ENCODE peak calls at places on chromosomes 3 and 15, in seven cellular contexts. L is CD4-positive, alpha-beta T cell; S is psoas muscle; F is OCI-LY7; P is BJ; A is glutamatergic neuron; K is AG09309. H is an unnamed sample.

GRCh38 chr3:8157640-8158039 is 344.0 kb upstream of the LMCD1 start:
- DNase-seq in L (no peak), P (no peak), K (no peak), F (no peak), S (no peak), A (no peak), H (no peak)

GRCh38 chr15:38461089-38461833 is 7.3 kb downstream of the FAM98B start:
- DNase-seq in F (no peak), S (no peak), L (no peak), A (no peak), K (no peak), P (no peak), H (no peak)

GRCh38 chr3:184261270-184262165 is at the start of gene CAMK2N2:
- DNase-seq in K (no peak), L (no peak), F (peak), P (no peak), A (peak), S (peak), H (peak)

GRCh38 chr3:177753498-177754155 is 556.3 kb upstream of the TBL1XR1 start:
- DNase-seq in L (no peak), S (peak), F (no peak), K (no peak), A (no peak), P (no peak), H (no peak)

GRCh38 chr15:90143176-90143655 is 40.9 kb upstream of the IDH2 start:
- DNase-seq in S (peak), A (peak), F (peak), L (peak), P (no peak), K (no peak), H (peak)

GRCh38 chr15:52288051-52288942 is 7.3 kb downstream of the MYO5C start:
- DNase-seq in S (no peak), F (no peak), K (no peak), A (no peak), P (no peak), L (no peak), H (no peak)

GRCh38 chr15:100703671-100704070 is 101.3 kb downstream of the ASB7 start:
- DNase-seq in K (no peak), P (no peak), L (no peak), F (no peak), S (no peak), A (no peak), H (no peak)

GRCh38 chr3:175002732-175003143 is 143.6 kb downstream of the NAALADL2 start:
- DNase-seq in F (no peak), A (no peak), S (no peak), L (no peak), K (peak), P (peak), H (no peak)

GRCh38 chr3:177810162-177810623 is 612.9 kb upstream of the TBL1XR1 start:
- DNase-seq in P (peak), L (no peak), K (peak), F (no peak), S (no peak), A (no peak), H (no peak)

GRCh38 chr3:111069974-111070751 is 1.5 kb upstream of the NECTIN3 start:
- DNase-seq in L (no peak), K (no peak), S (peak), F (no peak), P (no peak), A (peak), H (peak)

GRCh38 chr3:183807329-183807728 is 18.0 kb downstream of the MAP6D1 start:
- DNase-seq in P (no peak), L (no peak), F (no peak), K (no peak), A (no peak), S (no peak), H (no peak)

GRCh38 chr3:192122832-192123594 is 604.3 kb downstream of the FGF12 start:
- DNase-seq in A (no peak), P (no peak), S (no peak), K (no peak), F (no peak), L (no peak), H (no peak)

GRCh38 chr3:17585561-17586325 is 156.7 kb downstream of the TBC1D5 start:
- DNase-seq in P (no peak), F (no peak), K (no peak), L (no peak), S (no peak), A (no peak), H (no peak)

GRCh38 chr3:72630614-72631344 is 217.5 kb downstream of the SHQ1 start:
- DNase-seq in S (no peak), K (no peak), L (no peak), P (no peak), F (no peak), A (no peak), H (no peak)

GRCh38 chr3:172692751-172693310 is 18.0 kb downstream of the NCEH1 start:
- DNase-seq in S (no peak), A (no peak), P (no peak), F (peak), L (no peak), K (no peak), H (no peak)

GRCh38 chr3:194350726-194351071 is 429 bp downstream of the CPN2 start:
- DNase-seq in S (no peak), F (no peak), A (no peak), P (no peak), L (no peak), K (no peak), H (no peak)

GRCh38 chr15:29091666-29092065 is 178.0 kb downstream of the NSMCE3 start:
- DNase-seq in K (no peak), P (no peak), F (no peak), L (no peak), A (no peak), S (no peak), H (no peak)

GRCh38 chr3:122092460-122093165 is 37.5 kb downstream of the CD86 start:
- DNase-seq in P (no peak), K (no peak), S (peak), F (peak), A (no peak), L (no peak), H (peak)

GRCh38 chr3:60337421-60337820 is 913.8 kb downstream of the FHIT start:
- DNase-seq in L (no peak), K (no peak), F (no peak), A (no peak), P (no peak), S (no peak), H (no peak)

GRCh38 chr15:67138946-67139855 is 73.8 kb downstream of the SMAD3 start:
- DNase-seq in F (no peak), S (no peak), L (no peak), A (no peak), K (no peak), P (no peak), H (no peak)

GRCh38 chr3:155753038-155753647 is 8.3 kb upstream of the PLCH1 start:
- DNase-seq in L (no peak), A (no peak), K (no peak), P (no peak), F (peak), S (no peak), H (no peak)

GRCh38 chr15:31360843-31361763 is 34.5 kb downstream of the KLF13 start:
- DNase-seq in A (no peak), P (no peak), L (peak), K (no peak), S (no peak), F (peak), H (no peak)

GRCh38 chr3:143287403-143287802 is 167.8 kb downstream of the CHST2 start:
- DNase-seq in S (no peak), K (no peak), L (no peak), A (no peak), P (no peak), F (no peak), H (no peak)
- TF ChIP-seq CTCF in S (no peak), K (no peak), L (no peak), A (no peak), P (no peak), F (no peak), H (no peak)

GRCh38 chr15:27339138-27339537 is 368.2 kb downstream of the GABRG3 start:
- DNase-seq in A (no peak), F (no peak), P (no peak), L (no peak), K (no peak), S (no peak), H (no peak)
- TF ChIP-seq CTCF in A (no peak), F (no peak), P (no peak), L (no peak), K (no peak), S (no peak), H (no peak)

GRCh38 chr15:72588096-72588495 is 66.4 kb upstream of the GOLGA6B start:
- DNase-seq in S (no peak), K (no peak), A (no peak), F (no peak), P (no peak), L (no peak), H (no peak)

GRCh38 chr15:72585025-72585424 is 69.5 kb upstream of the GOLGA6B start:
- DNase-seq in A (no peak), S (no peak), F (no peak), K (no peak), L (no peak), P (no peak), H (no peak)

GRCh38 chr15:72584006-72584405 is 70.5 kb upstream of the GOLGA6B start:
- DNase-seq in S (no peak), L (no peak), K (no peak), F (no peak), P (no peak), A (no peak), H (no peak)

GRCh38 chr15:72590427-72590826 is 64.1 kb upstream of the GOLGA6B start:
- DNase-seq in P (no peak), A (no peak), K (no peak), L (no peak), S (no peak), F (no peak), H (no peak)

GRCh38 chr15:72585659-72586058 is 68.8 kb upstream of the GOLGA6B start:
- DNase-seq in F (no peak), P (no peak), K (no peak), L (no peak), S (no peak), A (no peak), H (no peak)
- TF ChIP-seq CTCF in F (peak), P (peak), K (peak), L (no peak), S (peak), A (no peak), H (no peak)

GRCh38 chr3:161508852-161509477 is 12.4 kb downstream of the OTOL1 start:
- DNase-seq in F (peak), P (no peak), S (no peak), L (no peak), K (no peak), A (no peak), H (no peak)
- TF ChIP-seq CTCF in F (peak), P (peak), S (no peak), L (no peak), K (peak), A (peak), H (peak)

DNA sequence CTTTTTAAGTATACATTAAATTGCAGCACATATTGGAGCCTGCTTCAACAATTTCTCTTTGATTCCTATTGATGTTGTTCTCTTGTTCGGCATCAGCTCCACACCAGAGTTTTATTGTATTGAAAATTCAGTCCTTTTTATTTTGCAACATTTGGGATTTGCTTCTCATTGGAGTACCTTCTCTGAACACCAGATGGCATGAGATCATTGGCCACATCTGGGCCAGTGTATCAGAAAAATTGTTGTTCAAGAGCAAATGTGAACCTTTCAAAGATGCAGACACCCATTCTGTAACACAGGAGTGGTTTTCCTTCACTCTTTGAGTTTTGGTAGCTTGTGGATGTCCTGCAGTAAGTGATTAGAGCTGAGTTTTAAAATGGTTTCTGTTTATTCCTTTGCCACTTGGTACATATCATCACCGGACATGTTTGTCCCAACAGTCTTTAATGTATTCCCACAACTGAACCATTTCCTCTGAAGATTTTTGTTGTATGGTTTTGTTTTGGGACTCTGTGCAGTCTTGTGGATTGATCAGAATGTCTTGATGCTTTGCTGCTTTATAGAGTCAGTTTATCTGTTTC is 96.1 kb downstream of the MCTP2 start:
- DNase-seq in A (no peak), L (no peak), P (no peak), F (peak), S (no peak), K (no peak), H (peak)
- TF ChIP-seq CTCF in A (peak), L (no peak), P (peak), F (peak), S (peak), K (peak), H (peak)

DNA sequence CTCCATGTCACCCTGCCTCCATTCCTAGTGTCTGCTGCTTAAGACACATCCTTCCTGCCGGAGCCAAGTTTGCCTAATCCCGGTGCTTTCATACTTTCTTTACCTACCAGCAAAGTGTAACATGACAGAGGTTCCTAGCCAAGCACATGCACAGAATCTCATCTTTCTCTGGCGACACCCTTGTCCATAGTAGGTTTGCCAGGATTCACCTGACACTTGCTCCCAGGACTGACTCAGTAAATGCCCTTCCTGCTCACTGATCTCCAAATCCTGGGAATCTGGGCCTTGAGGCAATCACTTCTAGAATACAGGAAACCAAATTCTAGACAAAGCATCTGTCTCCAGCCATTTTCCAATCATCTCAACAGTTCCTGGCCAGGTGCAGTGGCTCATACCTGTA is 10.2 kb upstream of the NR2E3 start:
- DNase-seq in F (no peak), K (no peak), A (no peak), P (no peak), S (no peak), L (no peak), H (no peak)
- TF ChIP-seq CTCF in F (no peak), K (no peak), A (no peak), P (no peak), S (no peak), L (no peak), H (no peak)

GRCh38 chr15:79340315-79340602 is 29.3 kb downstream of the TMED3 start:
- DNase-seq in K (no peak), L (no peak), P (no peak), F (no peak), S (no peak), A (no peak), H (no peak)
- TF ChIP-seq CTCF in K (no peak), L (no peak), P (no peak), F (peak), S (no peak), A (no peak), H (no peak)

GRCh38 chr3:169362872-169363271 is 300.6 kb downstream of the MECOM start:
- DNase-seq in K (no peak), L (no peak), S (no peak), P (no peak), F (no peak), A (no peak), H (no peak)
- TF ChIP-seq CTCF in K (no peak), L (no peak), S (no peak), P (no peak), F (peak), A (no peak), H (no peak)

H was measured in endothelial cell.